ENCODE peak calls at places on chromosomes 16 and 17, in four cellular contexts. Y is ascending aorta, H is transverse colon, W is Caco-2. S is an unnamed sample. For H3K4me1, the result is how much of the 10 kb centered on the place peaks cover.

GRCh38 chr16:5615868-5616642 is 518.5 kb upstream of the EEF2KMT start:
- DNase-seq in H (peak), Y (no peak), W (peak), S (peak)

GRCh38 chr16:50372611-50373344 is 4.0 kb upstream of the BRD7 start:
- DNase-seq in H (peak), Y (peak), W (no peak), S (peak)

GRCh38 chr17:82891911-82892310 is 52.1 kb upstream of the ZNF750 start:
- DNase-seq in Y (no peak), H (no peak), W (no peak), S (no peak)

GRCh38 chr16:66045626-66046025 is 320.9 kb upstream of the CDH5 start:
- DNase-seq in Y (no peak), W (no peak), H (no peak), S (no peak)

GRCh38 chr17:7403902-7404736 is at the start of gene TMEM256:
- DNase-seq in H (peak), Y (peak), W (peak), S (peak)

GRCh38 chr16:58306327-58306726 is 11.5 kb upstream of the PRSS54 start:
- DNase-seq in W (no peak), Y (no peak), H (peak), S (no peak)

GRCh38 chr17:37506678-37507077 is 17.0 kb downstream of the DUSP14 start:
- DNase-seq in Y (no peak), W (peak), H (no peak), S (no peak)

GRCh38 chr17:80667462-80668277 is 123.0 kb downstream of the RPTOR start:
- DNase-seq in H (no peak), W (no peak), Y (no peak), S (no peak)

GRCh38 chr17:38871247-38871991 is 1.6 kb downstream of the LASP1 start:
- DNase-seq in Y (peak), W (peak), H (peak), S (peak)

GRCh38 chr17:45389354-45389753 is 43.3 kb downstream of the ARHGAP27 start:
- DNase-seq in Y (no peak), W (no peak), H (no peak), S (no peak)

GRCh38 chr16:4369006-4369766 is 2.5 kb upstream of the VASN start:
- DNase-seq in Y (no peak), W (no peak), H (no peak), S (peak)

GRCh38 chr16:28529124-28529523 is 9.7 kb downstream of the NUPR1 start:
- DNase-seq in Y (no peak), W (no peak), H (no peak), S (no peak)

GRCh38 chr17:30809867-30810266 is 14.6 kb downstream of the CRLF3 start:
- DNase-seq in Y (no peak), W (no peak), H (no peak), S (no peak)

GRCh38 chr16:30802971-30803370 is 16.0 kb upstream of the ZNF629 start:
- DNase-seq in Y (no peak), W (no peak), H (no peak), S (no peak)

GRCh38 chr16:30794634-30795033 is 7.6 kb upstream of the ZNF629 start:
- DNase-seq in H (no peak), Y (no peak), W (no peak), S (no peak)

GRCh38 chr16:30793508-30794069 is 6.6 kb upstream of the ZNF629 start:
- DNase-seq in W (no peak), H (no peak), Y (no peak), S (no peak)

GRCh38 chr16:30797670-30798309 is 10.8 kb upstream of the ZNF629 start:
- DNase-seq in W (no peak), Y (no peak), H (no peak), S (no peak)
- TF ChIP-seq CTCF in W (peak), Y (no peak), H (no peak), S (no peak)

DNA sequence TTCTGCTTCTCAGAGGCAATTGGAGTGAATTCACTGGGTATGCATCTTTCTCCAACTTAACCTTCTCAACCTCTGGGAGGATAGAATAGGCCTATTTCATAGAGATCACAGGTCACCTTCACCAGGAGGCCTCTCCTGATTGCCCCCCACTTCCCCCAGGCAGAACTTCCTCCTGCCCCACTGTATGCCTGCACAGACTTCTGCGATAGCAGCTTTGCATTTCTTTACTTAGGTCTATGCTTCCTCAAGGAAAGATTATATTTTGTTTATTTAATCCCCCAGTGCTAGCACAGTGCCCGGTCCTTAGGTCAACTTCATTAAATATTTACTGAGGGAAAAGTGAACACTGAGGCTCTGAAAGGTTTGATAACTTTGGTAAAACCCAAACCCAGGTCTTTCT is 19.9 kb downstream of the MYO18A start:
- DNase-seq in H (no peak), W (peak), Y (no peak), S (no peak)
- H3K4me1 ChIP-seq in H (under half), W (half or more), Y (under half), S (half or more)

GRCh38 chr16:77376358-77376757 is 58.5 kb downstream of the ADAMTS18 start:
- DNase-seq in W (no peak), Y (no peak), H (no peak), S (no peak)
- TF ChIP-seq CTCF in W (no peak), Y (no peak), H (no peak), S (no peak)

GRCh38 chr17:4941027-4941610 is 1.1 kb downstream of the RNF167 start:
- DNase-seq in H (no peak), W (no peak), Y (no peak), S (no peak)

GRCh38 chr17:4940625-4941021 is 555 bp downstream of the RNF167 start:
- DNase-seq in W (no peak), H (peak), Y (no peak), S (no peak)

GRCh38 chr17:4938670-4939553 is 934 bp downstream of the SLC25A11 start:
- DNase-seq in H (no peak), W (no peak), Y (no peak), S (no peak)

GRCh38 chr17:4939554-4939803 is 367 bp downstream of the SLC25A11 start:
- DNase-seq in H (peak), Y (no peak), W (no peak), S (no peak)

DNA sequence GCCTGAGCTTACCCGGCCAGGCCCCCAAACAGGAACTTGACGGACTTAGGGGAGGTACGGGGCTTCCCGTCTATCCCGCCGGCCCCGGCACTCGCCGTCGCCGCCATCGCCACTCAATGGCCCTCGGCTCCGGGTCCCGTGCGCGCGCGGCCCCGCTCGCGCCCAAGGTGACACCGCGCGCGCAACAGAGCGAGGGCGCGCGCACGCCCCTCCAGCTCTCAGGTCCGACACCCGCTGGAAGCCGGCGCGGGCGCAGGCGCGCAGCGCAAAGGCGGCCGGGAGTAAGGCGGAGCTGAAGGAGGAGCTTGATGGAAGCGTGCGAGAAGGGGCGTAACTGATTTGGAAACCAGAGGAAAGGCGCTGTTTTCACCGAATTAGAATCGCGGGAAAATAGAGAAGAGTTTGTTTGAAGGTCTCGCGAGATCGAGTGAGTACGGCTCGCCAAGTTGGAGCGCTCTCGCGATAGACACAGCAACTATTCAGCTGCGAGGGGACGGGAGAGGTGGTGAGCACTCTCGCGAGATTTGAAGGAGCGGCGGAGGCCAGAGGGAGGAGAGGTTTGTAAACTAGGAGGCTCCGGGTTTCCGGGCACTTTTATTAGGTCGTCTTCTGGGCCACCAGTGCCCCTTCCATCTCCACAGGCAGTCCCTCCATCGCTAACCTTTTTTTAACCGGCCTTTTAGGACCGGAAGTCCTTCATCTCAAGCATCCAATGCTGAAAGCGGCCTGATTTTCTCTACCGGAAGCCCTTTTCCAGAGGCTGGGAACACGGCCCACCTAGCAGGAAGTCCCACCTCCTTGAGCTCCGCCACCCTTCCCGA is at the start of the genes RNF167 and SLC25A11:
- DNase-seq in W (peak), Y (peak), H (peak), S (peak)
- H3K4me1 ChIP-seq in W (under half), Y (under half), H (under half), S (half or more)

DNA sequence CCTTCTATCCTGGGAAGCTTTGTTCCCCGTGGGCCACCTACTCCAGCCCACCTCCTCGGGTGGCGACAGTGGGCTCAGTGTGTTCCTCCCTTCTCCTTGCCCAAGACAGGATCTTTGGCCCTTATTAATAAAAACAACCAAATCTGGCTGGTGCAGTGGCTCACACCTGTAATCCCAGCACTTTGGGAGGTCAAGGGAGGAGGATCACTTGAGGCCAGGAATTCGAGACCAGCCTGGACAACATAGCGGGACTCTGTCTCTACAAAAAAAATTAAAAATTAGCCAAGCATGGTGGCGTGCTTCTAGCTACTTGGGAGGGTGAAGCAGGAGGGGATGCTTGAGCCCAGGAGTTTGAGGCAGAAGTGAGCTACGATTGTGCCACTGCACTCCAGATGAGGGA is 42.2 kb downstream of the SOCS1 start:
- DNase-seq in W (no peak), H (no peak), Y (no peak), S (no peak)
- TF ChIP-seq CTCF in W (no peak), H (no peak), Y (no peak), S (no peak)

GRCh38 chr16:2955779-2956565 is 8.1 kb upstream of the KREMEN2 start:
- DNase-seq in H (no peak), Y (no peak), W (peak), S (no peak)

GRCh38 chr16:2962334-2963073 is 1.6 kb upstream of the KREMEN2 start:
- DNase-seq in Y (no peak), H (no peak), W (peak), S (peak)

GRCh38 chr16:2960183-2961010 is 3.7 kb upstream of the KREMEN2 start:
- DNase-seq in Y (no peak), H (peak), W (peak), S (no peak)

GRCh38 chr16:2956566-2956956 is 7.5 kb upstream of the KREMEN2 start:
- DNase-seq in H (no peak), W (no peak), Y (no peak), S (no peak)

DNA sequence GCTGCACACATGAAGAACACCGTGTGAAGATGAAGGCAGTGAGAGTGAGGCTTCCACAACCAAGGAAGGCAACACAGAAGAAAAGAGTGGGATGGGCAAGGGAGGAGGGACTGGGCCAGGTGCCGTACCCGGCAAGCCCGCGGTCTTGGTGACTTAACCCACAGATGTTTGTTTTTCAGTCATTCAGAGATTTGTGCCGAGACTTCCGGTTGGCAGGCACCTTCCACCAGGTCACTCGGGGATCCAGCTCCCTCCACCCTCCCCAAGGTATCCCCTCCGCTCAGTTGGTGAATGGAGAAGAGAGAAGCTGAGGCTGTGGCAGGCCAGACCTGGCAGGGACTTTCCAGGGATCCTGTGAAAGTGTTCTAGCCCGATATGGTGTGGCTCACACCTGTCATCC is 4.9 kb upstream of the KREMEN2 start:
- DNase-seq in Y (no peak), H (peak), W (no peak), S (no peak)
- H3K4me1 ChIP-seq in Y (under half), H (under half), W (under half), S (under half)

DNA sequence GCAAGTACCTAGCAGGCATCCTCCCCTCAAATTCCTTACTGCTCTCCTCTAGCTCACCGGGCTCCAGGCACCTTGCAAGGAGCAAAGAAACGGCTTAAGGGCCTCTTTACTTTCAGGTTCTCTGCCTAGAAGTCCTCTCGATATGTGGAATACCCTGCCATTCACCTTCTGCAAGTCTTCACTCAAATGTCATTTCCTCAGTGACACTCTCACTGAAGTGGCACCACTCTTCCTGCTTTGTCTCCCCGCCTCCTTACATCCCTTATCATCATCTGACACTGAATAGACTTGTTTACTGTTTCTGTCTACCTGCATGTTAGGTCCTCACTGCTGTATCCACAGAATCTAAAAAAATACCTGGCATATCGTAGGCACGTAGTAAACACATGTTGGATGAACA is 948 bp downstream of the SLC7A6OS start:
- DNase-seq in Y (no peak), W (no peak), H (no peak), S (no peak)
- TF ChIP-seq CTCF in Y (no peak), W (no peak), H (no peak), S (no peak)

DNA sequence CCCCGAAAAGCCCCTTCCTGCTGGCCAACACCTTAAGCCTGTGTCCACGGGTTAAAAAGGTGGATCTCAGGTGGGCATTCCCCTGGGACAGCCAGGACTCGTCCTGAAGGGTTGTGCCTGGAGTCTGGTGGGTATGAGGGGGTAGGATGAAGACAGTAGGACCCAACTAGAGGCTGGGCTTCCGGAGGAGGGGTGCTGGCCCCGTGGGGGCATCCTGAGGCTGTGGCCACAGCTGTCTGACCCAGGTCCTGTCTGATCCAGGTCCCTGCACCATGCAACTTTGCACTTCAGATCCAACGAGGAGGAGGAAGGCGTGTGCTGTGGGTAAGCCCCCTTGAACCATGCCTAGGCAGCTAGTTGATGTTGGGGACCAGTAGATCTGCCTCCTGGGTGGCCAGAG is 37.6 kb upstream of the CPNE2 start:
- DNase-seq in W (no peak), Y (no peak), H (no peak), S (peak)
- H3K4me1 ChIP-seq in W (under half), Y (under half), H (under half), S (under half)